ENCODE peak calls at places on chromosomes 13 and 19, in nine cellular contexts. O, Y, P, Z, H, X, K, T and N are unnamed samples.

GRCh38 chr19:18833141-18833476 is 1.4 kb downstream of the UPF1 start:
- DNase-seq in P (no peak), Z (no peak), K (no peak), T (no peak), H (no peak), O (no peak), Y (no peak), X (no peak), N (no peak)

GRCh38 chr19:38736413-38737280 is 7.6 kb downstream of the CAPN12 start:
- DNase-seq in X (peak), O (peak), T (no peak), Y (peak), P (peak), K (no peak), H (peak), Z (peak), N (peak)

GRCh38 chr13:77975358-77976042 is 56.9 kb upstream of the EDNRB start:
- DNase-seq in P (no peak), O (no peak), Y (no peak), T (no peak), H (no peak), Z (no peak), K (no peak), X (no peak), N (no peak)

GRCh38 chr13:113939905-113940339 is 34.0 kb downstream of the C13orf46 start:
- DNase-seq in Y (no peak), H (no peak), T (no peak), P (no peak), O (no peak), K (no peak), Z (no peak), X (no peak), N (no peak)

GRCh38 chr19:36115453-36116343 is at the start of gene TBCB:
- DNase-seq in O (peak), P (peak), Z (peak), T (no peak), Y (no peak), K (peak), H (peak), X (peak), N (no peak)

GRCh38 chr13:111166882-111167281 is 51.8 kb downstream of the ARHGEF7 start:
- DNase-seq in K (no peak), H (no peak), P (no peak), X (no peak), Z (no peak), T (no peak), Y (no peak), O (no peak), N (no peak)

GRCh38 chr19:49932731-49933131 is 3.4 kb upstream of the NUP62 start:
- DNase-seq in Y (no peak), Z (no peak), P (no peak), O (no peak), K (no peak), H (no peak), T (no peak), X (no peak), N (no peak)

GRCh38 chr19:45615795-45616708 is 14.0 kb upstream of the GPR4 start:
- DNase-seq in Z (peak), P (peak), T (peak), O (peak), Y (peak), X (peak), K (peak), H (peak), N (peak)

GRCh38 chr13:86020350-86021002 is 221.3 kb upstream of the SLITRK6 start:
- DNase-seq in O (no peak), X (peak), K (no peak), Y (no peak), P (no peak), H (no peak), Z (no peak), T (peak), N (no peak)

GRCh38 chr19:51398096-51398704 is 7.8 kb upstream of the C19orf84 start:
- DNase-seq in X (peak), T (peak), P (no peak), O (no peak), Z (peak), K (no peak), H (no peak), Y (no peak), N (no peak)